ENCODE peak calls at places on chromosomes 12 and 14, in four cellular contexts. I is H1, G is GM12878, M is K562. Z is an unnamed sample.

GRCh38 chr12:6167327-6168280 is 32.6 kb upstream of the CD9 start:
- DNase-seq in I (no peak), G (peak), M (peak), Z (peak)

GRCh38 chr12:22729898-22730443 is 105.0 kb downstream of the ETNK1 start:
- DNase-seq in I (no peak), G (no peak), M (no peak), Z (no peak)

GRCh38 chr12:127115468-127116035 is 1151.4 kb upstream of the TMEM132C start:
- DNase-seq in I (no peak), G (no peak), M (peak), Z (no peak)

GRCh38 chr14:44149597-44149996 is 357.5 kb downstream of the FSCB start:
- DNase-seq in I (peak), G (no peak), M (peak), Z (peak)

GRCh38 chr14:73610692-73611091 is 1.6 kb upstream of the ACOT6 start:
- DNase-seq in I (no peak), G (no peak), M (no peak), Z (peak)

GRCh38 chr14:102187044-102187443 is 47.3 kb downstream of the WDR20 start:
- DNase-seq in I (no peak), G (no peak), M (peak), Z (no peak)

GRCh38 chr12:67430708-67431335 is 161.7 kb downstream of the CAND1 start:
- DNase-seq in I (no peak), G (no peak), M (no peak), Z (no peak)

GRCh38 chr14:23379331-23380196 is 2.7 kb downstream of the CMTM5 start:
- DNase-seq in I (no peak), G (peak), M (peak), Z (peak)

GRCh38 chr12:54306925-54307731 is 6.3 kb upstream of the NFE2 start:
- DNase-seq in I (no peak), G (no peak), M (peak), Z (peak)

GRCh38 chr14:49988080-49988990 is 95.5 kb downstream of the ARF6 start:
- DNase-seq in I (no peak), G (no peak), M (no peak), Z (no peak)
- TF ChIP-seq BRCA1 in I (no peak), G (no peak), M (no peak), Z (no peak)

DNA sequence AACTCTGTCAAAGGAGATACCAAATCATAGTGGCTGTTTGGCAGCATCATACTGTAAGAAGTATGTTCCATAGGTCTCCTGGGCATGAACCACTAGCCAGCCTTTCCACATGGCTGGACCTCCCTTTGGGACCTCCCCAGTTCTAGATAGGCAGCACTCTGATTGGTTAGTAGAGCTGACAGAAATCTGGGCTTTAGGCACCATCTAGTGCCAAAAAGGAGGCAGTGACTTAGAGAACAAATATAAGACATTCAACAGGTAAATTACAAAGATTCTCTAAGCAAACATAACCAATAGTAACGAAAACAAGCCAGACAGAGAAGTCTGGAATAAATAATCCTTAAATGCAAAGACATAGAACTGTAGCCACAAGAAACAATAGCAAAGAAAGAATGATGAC is 148.0 kb upstream of the PDE3A start:
- DNase-seq in I (no peak), G (peak), M (no peak), Z (no peak)
- TF ChIP-seq MAX in I (no peak), G (no peak), M (no peak), Z (no peak)

DNA sequence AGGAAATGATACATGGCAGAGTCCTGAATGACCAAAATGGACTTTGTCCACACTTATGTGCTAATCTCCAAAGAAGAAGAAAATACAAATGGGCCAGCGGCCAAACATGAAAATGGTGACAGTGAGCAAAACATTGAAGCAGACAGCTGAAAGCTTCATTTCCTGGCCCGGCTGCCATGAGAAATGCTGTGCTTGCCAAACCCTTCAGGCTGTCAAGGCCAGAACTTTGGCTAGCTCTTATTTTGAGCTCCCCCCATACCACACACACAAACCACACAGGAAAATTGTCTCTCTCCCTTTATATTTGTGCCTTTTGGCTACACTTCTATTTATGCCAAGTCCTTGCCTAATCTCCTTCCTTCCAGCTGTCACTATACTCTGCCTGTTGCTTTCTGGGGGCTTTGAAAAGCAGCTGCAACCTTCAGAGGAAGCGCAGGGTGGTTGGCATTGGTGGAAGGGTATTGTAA is 323.8 kb downstream of the RAD51B start:
- DNase-seq in I (no peak), G (no peak), M (no peak), Z (no peak)
- TF ChIP-seq BRCA1 in I (no peak), G (no peak), M (no peak), Z (no peak)

GRCh38 chr12:62911288-62911687 is 23.7 kb downstream of the PPM1H start:
- DNase-seq in I (no peak), G (no peak), M (no peak), Z (no peak)
- TF ChIP-seq MAX in I (no peak), G (no peak), M (no peak), Z (no peak)

DNA sequence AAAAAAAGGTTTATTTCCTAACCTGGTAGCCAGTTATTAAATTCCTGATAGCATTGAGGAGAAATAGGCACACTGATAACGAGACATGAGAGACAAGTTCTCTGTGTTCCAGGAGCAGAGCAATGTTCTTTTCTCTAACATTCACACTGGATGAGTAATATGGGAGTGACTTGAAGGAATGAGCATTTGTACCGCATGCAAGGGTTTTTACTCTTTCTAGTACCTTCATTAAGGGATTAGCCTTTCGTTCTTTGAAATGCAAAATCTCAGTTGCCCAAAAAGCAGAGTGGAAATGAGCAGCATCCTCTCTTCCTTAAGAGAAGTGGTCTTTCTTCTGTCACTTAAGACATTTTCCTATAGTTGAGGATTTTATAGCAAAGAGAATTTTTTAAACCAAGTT is 54.7 kb downstream of the FGD4 start:
- DNase-seq in I (peak), G (no peak), M (no peak), Z (no peak)
- TF ChIP-seq BRCA1 in I (no peak), G (no peak), M (no peak), Z (no peak)

GRCh38 chr12:85866929-85867776 is 6.9 kb upstream of the NTS start:
- DNase-seq in I (no peak), G (no peak), M (peak), Z (peak)
- TF ChIP-seq MAX in I (no peak), G (no peak), M (no peak), Z (no peak)

DNA sequence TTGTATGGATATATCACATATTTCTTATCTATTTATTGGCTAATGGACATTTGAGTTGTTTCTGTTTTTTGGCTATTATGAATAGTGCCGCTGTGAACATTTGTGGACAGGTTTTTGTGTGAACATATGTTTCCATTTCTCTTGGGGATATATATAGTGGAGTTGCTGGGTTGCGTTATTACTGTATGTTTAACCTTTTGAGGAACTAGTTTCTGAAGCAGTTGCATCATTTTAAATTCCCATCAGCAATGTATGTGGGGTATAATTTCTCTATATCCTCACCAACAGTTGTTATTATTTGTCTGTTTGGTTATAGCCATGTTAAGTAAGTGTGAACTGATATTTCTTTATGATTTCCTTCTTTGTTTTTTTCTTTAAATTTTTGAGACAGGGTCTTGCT is 10.7 kb downstream of the TCTN2 start:
- DNase-seq in I (no peak), G (peak), M (no peak), Z (no peak)
- TF ChIP-seq BRCA1 in I (no peak), G (no peak), M (no peak), Z (no peak)

DNA sequence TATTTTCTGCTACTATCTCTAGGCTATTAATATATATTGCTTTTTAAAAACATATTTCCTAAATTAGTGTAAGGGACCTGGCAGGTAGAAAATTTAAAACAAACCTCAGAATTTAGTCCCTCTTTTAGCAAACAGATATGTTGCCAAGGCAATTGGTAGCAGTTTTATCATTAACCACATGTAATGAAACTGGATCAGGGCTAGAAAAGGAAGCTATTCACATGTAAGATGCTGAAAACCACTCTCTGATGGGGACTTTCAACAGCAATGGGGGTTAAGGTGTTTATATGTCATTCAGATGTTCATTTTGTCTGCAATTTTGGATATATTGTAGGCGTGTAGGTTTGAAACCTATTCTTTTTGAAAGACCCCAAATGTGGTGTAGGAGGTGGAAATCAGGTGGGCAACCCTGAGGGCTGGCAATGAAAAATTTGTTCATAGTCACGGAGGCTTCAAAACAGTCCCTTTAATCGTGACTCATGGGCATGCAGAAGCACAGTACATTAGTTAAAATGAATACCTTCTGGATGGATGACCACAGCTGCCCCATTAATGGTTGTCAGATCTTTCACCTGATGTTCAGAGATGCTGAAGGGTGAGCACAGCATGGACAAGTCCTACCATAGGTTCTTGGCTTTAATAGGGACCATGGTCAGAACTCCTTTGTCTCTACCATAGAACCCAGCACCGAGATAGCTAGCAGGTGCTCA is 5.9 kb upstream of the PKP2 start:
- DNase-seq in I (no peak), G (no peak), M (no peak), Z (no peak)
- TF ChIP-seq MAX in I (no peak), G (no peak), M (no peak), Z (no peak)

GRCh38 chr14:88104710-88105109 is 99.8 kb downstream of the GPR65 start:
- DNase-seq in I (no peak), G (no peak), M (no peak), Z (no peak)

DNA sequence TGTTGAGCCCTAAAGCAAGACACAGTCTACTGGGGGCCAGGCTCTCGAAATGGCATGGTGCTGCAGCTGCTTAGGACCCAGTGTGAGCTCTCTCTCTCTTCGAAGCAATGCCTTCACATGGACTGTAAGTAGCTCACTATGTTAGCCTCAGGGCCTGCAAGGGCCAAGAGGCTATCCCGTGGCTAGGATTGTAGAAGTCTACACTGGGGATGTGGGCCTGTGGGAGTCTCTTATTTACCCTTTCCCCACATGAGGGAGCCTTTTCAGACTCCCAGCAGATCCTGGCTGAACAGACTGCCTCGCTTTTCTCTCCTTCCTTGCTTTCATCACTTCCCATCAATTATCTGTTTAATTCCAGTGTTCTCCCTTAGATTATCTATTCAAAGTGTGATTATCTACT is 101.4 kb downstream of the GPR65 start:
- DNase-seq in I (no peak), G (no peak), M (no peak), Z (no peak)
- TF ChIP-seq BRCA1 in I (no peak), G (no peak), M (no peak), Z (no peak)

DNA sequence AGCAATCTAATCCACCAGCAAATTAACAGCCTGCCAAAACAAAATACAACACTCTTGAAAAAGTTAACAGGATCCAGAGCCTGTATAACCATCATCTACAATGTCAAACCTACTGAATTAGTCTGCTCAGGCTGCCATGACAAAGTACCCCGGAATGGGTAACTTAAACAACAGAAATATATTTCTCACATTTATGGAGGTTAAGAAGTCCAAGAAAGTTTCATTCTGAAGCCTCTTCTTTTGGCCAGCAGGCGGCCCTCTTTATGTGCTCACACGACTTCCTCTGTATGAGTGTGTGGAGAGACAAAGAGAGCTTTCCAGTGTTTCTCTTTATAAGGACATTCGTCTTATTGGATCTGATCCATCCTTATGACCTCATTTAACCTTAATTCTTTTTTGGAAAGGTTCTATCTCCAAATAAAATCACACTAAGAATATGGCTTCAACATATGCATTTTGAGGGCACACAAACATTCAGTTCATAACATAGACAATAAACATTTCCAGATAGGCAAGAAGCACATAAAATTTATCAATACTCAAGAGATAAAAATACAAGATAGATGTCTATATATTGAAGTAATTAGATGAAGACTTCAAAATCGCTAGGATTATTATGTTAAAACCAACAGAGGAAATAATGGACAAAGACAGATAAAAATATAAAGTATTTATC is 5.9 kb upstream of the RERG start:
- DNase-seq in I (no peak), G (no peak), M (peak), Z (peak)
- TF ChIP-seq MAX in I (no peak), G (no peak), M (no peak), Z (no peak)